ENCODE peak calls at places on chromosomes 1 and 21, in seven cellular contexts. J is HCT116, W is SK-N-SH, K is GM12878, V is H1, X is K562, N is HepG2. P is an unnamed sample.

GRCh38 chr21:42988234-42988965 is 14.0 kb downstream of the PKNOX1 start:
- DNase-seq in J (no peak), W (no peak), K (no peak), V (no peak), X (no peak), N (no peak), P (no peak)

GRCh38 chr21:41827951-41828883 is 50.9 kb downstream of the PRDM15 start:
- DNase-seq in J (no peak), W (peak; percentile 61), K (no peak), V (no peak), X (no peak), N (no peak), P (peak; percentile 30)

GRCh38 chr21:22421416-22422190 is 1423.4 kb downstream of the NCAM2 start:
- DNase-seq in J (no peak), W (no peak), K (no peak), V (no peak), X (no peak), N (no peak), P (no peak)

GRCh38 chr1:201149400-201149799 is 4.9 kb downstream of the TMEM9 start:
- DNase-seq in J (peak; percentile 35), W (peak; percentile 69), K (no peak), V (no peak), X (peak; percentile 72), N (peak; percentile 59), P (peak; percentile 78)

GRCh38 chr1:166544561-166544960 is 294.7 kb upstream of the POGK start:
- DNase-seq in J (no peak), W (no peak), K (no peak), V (no peak), X (no peak), N (no peak), P (no peak)

GRCh38 chr21:18832950-18833349 is 429.4 kb upstream of the TMPRSS15 start:
- DNase-seq in J (no peak), W (no peak), K (no peak), V (no peak), X (peak; percentile 4), N (no peak), P (no peak)

GRCh38 chr1:203317429-203318228 is 12.3 kb downstream of the BTG2 start:
- DNase-seq in J (no peak), W (no peak), K (no peak), V (no peak), X (no peak), N (no peak), P (no peak)

GRCh38 chr1:167454929-167455785 is 63.2 kb downstream of the CD247 start:
- DNase-seq in J (peak; percentile 10), W (peak; percentile 87), K (no peak), V (no peak), X (peak; percentile 75), N (no peak), P (peak; percentile 49)

GRCh38 chr1:50368179-50369007 is 54.9 kb downstream of the DMRTA2 start:
- DNase-seq in J (peak; percentile 21), W (peak; percentile 80), K (no peak), V (no peak), X (peak; percentile 63), N (peak; percentile 17), P (peak; percentile 18)

GRCh38 chr1:33099290-33100118 is 18.6 kb downstream of the AZIN2 start:
- DNase-seq in J (peak; percentile 90), W (no peak), K (peak; percentile 64), V (no peak), X (peak; percentile 27), N (no peak), P (peak; percentile 15)

GRCh38 chr1:40241372-40241771 is 6.4 kb upstream of the TMCO2 start:
- DNase-seq in J (no peak), W (no peak), K (no peak), V (no peak), X (no peak), N (no peak), P (no peak)

GRCh38 chr1:218274551-218274950 is 10.5 kb upstream of the RRP15 start:
- DNase-seq in J (no peak), W (no peak), K (no peak), V (no peak), X (no peak), N (no peak), P (no peak)
- TF ChIP-seq JUND in J (no peak), W (no peak), K (no peak), V (no peak), X (no peak), N (no peak), P (no peak)

GRCh38 chr1:29357452-29357851 is 121.1 kb downstream of the PTPRU start:
- DNase-seq in J (no peak), W (no peak), K (no peak), V (no peak), X (no peak), N (no peak), P (no peak)
- TF ChIP-seq JUND in J (no peak), W (no peak), K (no peak), V (no peak), X (no peak), N (no peak), P (no peak)

GRCh38 chr1:21670956-21671902 is 2.1 kb upstream of the RAP1GAP start:
- DNase-seq in J (no peak), W (no peak), K (no peak), V (no peak), X (no peak), N (no peak), P (no peak)

GRCh38 chr1:21670059-21670881 is 1.1 kb upstream of the RAP1GAP start:
- DNase-seq in J (no peak), W (no peak), K (no peak), V (no peak), X (no peak), N (no peak), P (no peak)

GRCh38 chr1:21669033-21669286 is 197 bp downstream of the RAP1GAP start:
- DNase-seq in J (no peak), W (no peak), K (no peak), V (no peak), X (no peak), N (no peak), P (no peak)

GRCh38 chr1:21668232-21669032 is 725 bp downstream of the RAP1GAP start:
- DNase-seq in J (no peak), W (peak; percentile 65), K (no peak), V (no peak), X (no peak), N (no peak), P (no peak)

DNA sequence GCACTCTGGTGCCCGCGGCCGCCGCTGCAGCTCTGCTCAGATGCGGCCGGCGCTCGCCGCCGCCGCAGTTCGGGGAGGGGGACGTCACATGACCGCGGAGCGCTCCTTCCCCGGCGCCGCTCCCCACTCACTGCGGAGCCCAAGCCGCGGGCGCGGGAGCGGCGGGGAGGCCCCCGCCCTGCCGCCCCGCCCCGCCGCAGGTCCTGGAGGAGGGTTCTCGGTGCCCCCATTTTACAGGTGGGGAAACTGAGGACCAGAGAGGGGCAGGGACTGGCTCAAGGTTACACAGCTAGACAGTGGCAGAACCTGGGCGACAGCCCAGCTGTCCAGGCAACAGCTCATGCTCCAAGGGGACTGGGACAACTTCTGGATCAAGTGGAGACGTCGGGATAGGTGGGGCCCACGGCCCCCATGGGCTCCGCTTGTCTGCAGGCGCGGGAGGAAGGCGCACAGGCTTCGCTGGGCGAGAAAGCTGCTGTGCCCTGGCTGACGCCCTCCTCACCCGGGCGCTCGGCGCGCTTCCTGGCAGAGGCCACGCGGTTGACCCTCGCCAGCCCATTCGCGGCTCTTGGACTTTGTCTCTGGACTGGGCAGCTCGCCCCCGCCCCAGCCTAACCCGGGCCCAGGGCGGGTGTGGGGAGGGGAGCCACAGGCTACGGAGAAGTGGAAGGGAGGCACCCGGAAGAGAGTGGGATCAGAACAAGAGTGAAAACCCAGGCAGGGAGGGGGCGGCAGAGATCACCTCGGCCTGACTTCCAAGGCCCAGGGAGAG is at the start of gene RAP1GAP:
- DNase-seq in J (no peak), W (peak; percentile 86), K (no peak), V (no peak), X (peak; percentile 90), N (peak; percentile 90), P (no peak)
- TF ChIP-seq JUND in J (no peak), W (no peak), K (no peak), V (no peak), X (peak; percentile 27), N (no peak), P (no peak)

DNA sequence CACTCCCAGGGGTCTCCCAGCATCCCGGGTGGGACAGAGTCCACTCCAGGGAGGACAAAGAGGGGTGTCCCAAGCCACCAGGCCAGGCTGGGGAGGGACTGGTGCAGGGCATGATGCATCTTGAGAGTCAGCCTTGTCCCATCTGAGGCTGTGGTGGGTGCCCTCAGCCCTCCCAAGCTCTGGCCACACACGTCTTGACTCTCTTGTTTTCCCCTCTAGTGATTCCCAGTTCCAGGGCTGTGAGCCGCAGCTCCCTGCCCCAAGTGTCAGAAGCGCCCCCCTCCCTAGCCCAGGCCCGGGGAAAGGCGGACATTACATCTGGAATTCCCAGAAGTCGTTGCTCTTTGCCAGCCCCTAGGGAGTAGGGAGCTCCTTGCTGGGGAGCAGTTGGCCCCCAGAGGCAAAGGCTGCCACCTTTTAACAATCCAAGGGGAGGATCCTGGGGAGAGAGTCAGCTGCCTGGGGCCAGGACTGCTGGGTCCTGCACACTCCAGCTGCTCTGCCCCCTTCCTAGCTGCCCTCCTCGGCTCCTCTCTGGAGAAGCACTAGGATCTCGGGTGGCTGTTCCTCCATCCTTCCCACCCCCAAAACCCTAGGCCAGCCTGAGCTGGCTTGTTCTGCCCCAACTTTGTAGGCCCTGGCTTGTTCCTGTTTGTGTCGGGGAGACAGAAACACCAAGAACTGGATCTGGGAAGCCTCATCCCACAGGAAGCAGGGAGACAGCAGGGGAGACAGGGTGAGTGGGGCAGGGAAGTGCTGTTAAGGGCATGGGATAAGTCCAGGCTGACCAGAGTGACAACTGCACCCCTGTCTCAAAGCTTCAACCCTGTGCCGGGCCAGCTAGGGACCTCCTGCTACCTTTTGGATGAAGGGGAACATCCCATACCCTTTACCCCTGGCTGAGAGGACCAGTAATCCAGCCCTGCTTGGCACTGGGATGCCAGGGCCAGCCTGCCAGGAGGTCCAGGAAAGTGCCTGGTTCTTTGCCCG is 3.2 kb upstream of the PTPN7 start:
- DNase-seq in J (no peak), W (no peak), K (no peak), V (no peak), X (no peak), N (no peak), P (no peak)
- TF ChIP-seq JUND in J (no peak), W (no peak), K (no peak), V (no peak), X (no peak), N (no peak), P (no peak)

GRCh38 chr21:15586752-15587436 is 142.9 kb upstream of the USP25 start:
- DNase-seq in J (no peak), W (no peak), K (no peak), V (no peak), X (no peak), N (no peak), P (peak; percentile 15)

GRCh38 chr21:15592957-15593356 is 136.8 kb upstream of the USP25 start:
- DNase-seq in J (no peak), W (no peak), K (no peak), V (no peak), X (no peak), N (no peak), P (no peak)

GRCh38 chr21:15592271-15592860 is 137.4 kb upstream of the USP25 start:
- DNase-seq in J (peak; percentile 21), W (peak; percentile 27), K (no peak), V (no peak), X (peak; percentile 54), N (peak; percentile 44), P (peak; percentile 29)
- TF ChIP-seq JUND in J (no peak), W (no peak), K (no peak), V (no peak), X (no peak), N (no peak), P (no peak)